ENCODE peak calls at places on chromosomes 3 and 15, in seven cellular contexts. Y is hippocampal formation; K is Daoy; X is activated naive CD8-positive, alpha-beta T cell treated with anti-CD3 and anti-CD28 coated beads for 36 hours; G is central memory CD4-positive, alpha-beta T cell; J is M059J; P is activated CD4-positive, alpha-beta T cell treated with anti-CD3 and anti-CD28 coated beads for 24 hours. I is an unnamed sample.

GRCh38 chr3:172848910-172849309 is 98.4 kb downstream of the ECT2 start:
- DNase-seq in J (peak), K (peak), X (no peak), P (no peak), G (no peak), Y (no peak), I (no peak)

GRCh38 chr3:52225452-52226228 is at the start of gene TLR9:
- DNase-seq in P (no peak), G (no peak), K (no peak), Y (no peak), X (peak), J (no peak), I (no peak)

GRCh38 chr3:193590088-193590856 is 2.7 kb upstream of the OPA1 start:
- DNase-seq in J (peak), Y (no peak), K (peak), G (no peak), P (no peak), X (no peak), I (no peak)

GRCh38 chr3:132536442-132537153 is 60.5 kb upstream of the ACKR4 start:
- DNase-seq in X (no peak), G (no peak), Y (no peak), K (no peak), P (no peak), J (no peak), I (no peak)

GRCh38 chr3:59809750-59810444 is 760.1 kb upstream of the CFAP20DC start:
- DNase-seq in K (peak), X (no peak), J (peak), Y (peak), P (no peak), G (peak), I (peak)

GRCh38 chr3:172512363-172512762 is 10.9 kb downstream of the TNFSF10 start:
- DNase-seq in P (peak), J (no peak), K (peak), X (peak), Y (peak), G (peak), I (peak)

GRCh38 chr15:34353627-34354026 is 10.5 kb downstream of the NUTM1 start:
- DNase-seq in G (no peak), X (no peak), K (no peak), J (no peak), P (no peak), Y (no peak), I (no peak)

GRCh38 chr3:141878812-141879211 is 2.4 kb downstream of the ATP1B3 start:
- DNase-seq in P (no peak), K (no peak), X (no peak), Y (no peak), J (peak), G (no peak), I (no peak)

GRCh38 chr15:40999190-40999589 is 45.9 kb downstream of the CHAC1 start:
- DNase-seq in K (no peak), P (no peak), J (peak), G (no peak), X (no peak), Y (no peak), I (no peak)

GRCh38 chr3:123027292-123028232 is at the start of gene SEMA5B:
- DNase-seq in G (peak), P (no peak), J (peak), Y (no peak), K (peak), X (peak), I (peak)

GRCh38 chr15:73373221-73373620 is 4.5 kb upstream of the HCN4 start:
- DNase-seq in P (no peak), G (no peak), X (no peak), J (no peak), Y (no peak), K (no peak), I (no peak)

GRCh38 chr3:40645883-40646282 is 121.1 kb downstream of the ZNF621 start:
- DNase-seq in K (peak), P (no peak), X (no peak), Y (no peak), J (no peak), G (no peak), I (no peak)

GRCh38 chr15:90530250-90531051 is 728 bp downstream of the CRTC3 start:
- DNase-seq in Y (no peak), P (peak), K (peak), G (peak), X (peak), J (peak), I (peak)

GRCh38 chr15:39936187-39936586 is 2.3 kb downstream of the EIF2AK4 start:
- DNase-seq in P (no peak), J (peak), K (peak), G (no peak), Y (no peak), X (no peak), I (no peak)

GRCh38 chr3:11465744-11466611 is 177.7 kb downstream of the VGLL4 start:
- DNase-seq in G (no peak), X (no peak), Y (peak), K (no peak), J (peak), P (no peak), I (no peak)

GRCh38 chr3:51813539-51813938 is 34.5 kb upstream of the IQCF6 start:
- DNase-seq in Y (no peak), X (no peak), K (no peak), J (peak), P (no peak), G (no peak), I (no peak)

GRCh38 chr3:68007621-68008226 is 353.3 kb upstream of the SUCLG2 start:
- DNase-seq in X (peak), K (no peak), J (no peak), G (peak), Y (no peak), P (peak), I (peak)